ENCODE peak calls at places on chromosome 10, in four cellular contexts. Z is SK-N-SH, X is SJSA1, P is ovary. I is an unnamed sample.

GRCh38 chr10:58919927-58920654 is 256.4 kb upstream of the PHYHIPL start:
- DNase-seq in P (no peak), X (peak), Z (no peak), I (no peak)

GRCh38 chr10:59362991-59363390 is 642 bp upstream of the FAM13C start:
- DNase-seq in Z (peak), P (peak), X (peak), I (no peak)

GRCh38 chr10:9229702-9230101 is 1175.2 kb downstream of the GATA3 start:
- DNase-seq in X (no peak), P (no peak), Z (no peak), I (no peak)

GRCh38 chr10:24350111-24350921 is 141.4 kb downstream of the KIAA1217 start:
- DNase-seq in X (no peak), Z (no peak), P (no peak), I (no peak)

GRCh38 chr10:72126184-72126871 is 38.0 kb upstream of the SPOCK2 start:
- DNase-seq in Z (peak), P (no peak), X (peak), I (no peak)

GRCh38 chr10:79380125-79380917 is 33.1 kb downstream of the PPIF start:
- DNase-seq in Z (no peak), X (no peak), P (peak), I (no peak)

GRCh38 chr10:122499491-122499941 is 38.2 kb downstream of the HTRA1 start:
- DNase-seq in X (no peak), Z (no peak), P (no peak), I (peak)

GRCh38 chr10:123869015-123869414 is 22.6 kb downstream of the CPXM2 start:
- DNase-seq in X (no peak), Z (no peak), P (no peak), I (no peak)

GRCh38 chr10:129853236-129853946 is 110.7 kb downstream of the EBF3 start:
- DNase-seq in Z (peak), X (no peak), P (no peak), I (no peak)

GRCh38 chr10:48744587-48744986 is 59.9 kb downstream of the WDFY4 start:
- DNase-seq in Z (no peak), X (no peak), P (no peak), I (no peak)

GRCh38 chr10:128178319-128178937 is 52.2 kb upstream of the MKI67 start:
- DNase-seq in Z (peak), X (no peak), P (no peak), I (no peak)

GRCh38 chr10:598415-599170 is 90.9 kb downstream of the DIP2C start:
- DNase-seq in X (peak), Z (no peak), P (no peak), I (no peak)

DNA sequence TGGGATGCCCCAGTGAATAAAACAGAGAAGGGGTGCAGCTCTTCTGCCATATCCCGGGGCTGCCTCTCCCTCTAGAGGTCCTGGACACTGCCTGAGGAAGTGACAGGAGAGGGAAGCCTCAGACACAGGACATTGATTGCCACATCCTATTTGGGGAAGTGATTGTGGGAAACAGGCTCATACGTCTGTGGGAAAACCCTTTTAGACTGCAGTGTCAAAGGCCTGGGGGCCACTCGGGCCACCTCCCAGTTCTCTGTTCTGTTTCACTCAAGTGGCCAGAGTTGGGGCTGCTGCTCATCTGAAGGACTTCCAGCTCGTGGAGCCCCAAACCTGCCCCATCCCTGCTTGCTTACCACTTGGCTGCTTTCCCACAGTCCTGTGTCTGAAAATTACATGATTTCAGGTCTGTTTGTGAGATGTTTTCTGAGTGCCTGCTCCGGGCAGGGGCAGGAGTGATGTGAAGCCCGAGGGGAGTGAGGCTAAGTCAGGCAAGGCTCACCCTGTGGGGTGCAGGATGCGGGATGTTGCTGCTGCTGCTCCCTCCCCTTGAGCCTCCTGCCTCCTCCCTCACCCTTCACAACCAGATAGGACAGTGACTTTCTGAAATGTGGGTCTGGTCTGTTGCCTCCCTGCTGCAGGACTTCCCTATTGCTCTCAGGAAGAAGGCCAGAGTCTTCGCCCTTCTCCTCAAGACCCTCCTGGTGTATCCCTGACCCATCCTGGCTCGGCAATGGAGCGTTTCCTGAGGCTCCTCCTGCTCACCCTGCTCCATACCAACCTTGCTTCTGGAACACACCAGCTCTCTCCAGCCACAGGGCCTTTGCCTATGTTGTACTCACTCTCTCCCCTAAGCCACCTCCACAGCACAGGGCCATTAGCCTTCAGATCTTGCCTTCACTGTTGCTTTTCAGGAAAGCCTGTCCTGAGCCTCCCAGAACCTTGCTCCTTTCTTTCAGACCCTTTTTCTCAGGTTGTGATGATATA is 58.4 kb downstream of the NEURL1 start:
- DNase-seq in X (no peak), Z (peak), P (no peak), I (no peak)
- H3K27ac ChIP-seq in X (no peak), Z (no peak), P (no peak), I (no peak)

GRCh38 chr10:103713676-103714075 is 141.7 kb downstream of the SH3PXD2A start:
- DNase-seq in P (no peak), X (no peak), Z (no peak), I (no peak)
- H3K27ac ChIP-seq in P (no peak), X (no peak), Z (no peak), I (no peak)

DNA sequence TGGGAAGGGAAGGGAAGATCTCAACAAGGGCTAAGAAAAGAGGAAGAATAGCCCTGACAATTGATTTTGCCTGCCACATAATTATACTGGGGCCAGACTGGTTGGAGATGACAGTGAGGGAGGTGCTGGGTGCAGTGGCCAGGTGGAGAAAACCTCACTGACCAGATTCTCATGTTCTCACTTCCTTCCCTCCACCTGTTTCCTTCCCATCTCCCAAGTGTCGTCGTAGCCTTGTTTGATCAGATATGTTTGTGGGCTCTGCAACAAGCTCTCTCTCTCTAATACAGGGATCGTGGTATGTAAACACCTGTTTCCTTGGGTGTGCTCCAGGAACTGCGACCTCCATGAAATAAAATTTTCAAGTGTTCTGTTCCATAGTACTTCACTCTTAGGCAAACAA is 60.2 kb downstream of the VCL start:
- DNase-seq in P (no peak), Z (no peak), X (no peak), I (no peak)
- H3K27ac ChIP-seq in P (no peak), Z (no peak), X (no peak), I (no peak)

GRCh38 chr10:7513455-7513854 is 102.6 kb upstream of the SFMBT2 start:
- DNase-seq in Z (no peak), X (no peak), P (no peak), I (no peak)
- H3K27ac ChIP-seq in Z (no peak), X (no peak), P (no peak), I (no peak)

GRCh38 chr10:30806824-30807223 is 177.3 kb upstream of the LYZL2 start:
- DNase-seq in P (no peak), X (no peak), Z (no peak), I (no peak)
- H3K27ac ChIP-seq in P (no peak), X (no peak), Z (no peak), I (no peak)